ENCODE peak calls at places on chromosomes 11 and 22, in nine cellular contexts. K is aorta, Z is dermis microvascular lymphatic vessel endothelial cell, A is nucleus accumbens, L is Calu3, N is cardiac fibroblast, M is activated T-helper 1 cell treated with Interleukin-2 at 50 U/mL for 16 hours, P is Right ventricle myocardium superior, R is fibroblast of pulmonary artery. D is an unnamed sample.

GRCh38 chr22:17397756-17398155 is 28.5 kb downstream of the CECR2 start:
- DNase-seq in K (no peak), Z (no peak), A (no peak), L (no peak), N (no peak), M (no peak), P (no peak), R (no peak), D (no peak)

GRCh38 chr11:31761636-31762035 is 49.5 kb downstream of the PAX6 start:
- DNase-seq in K (no peak), Z (no peak), A (no peak), L (no peak), N (no peak), M (no peak), P (no peak), R (no peak), D (no peak)

GRCh38 chr11:19952101-19952605 is 208.1 kb downstream of the DBX1 start:
- DNase-seq in K (no peak), Z (no peak), A (no peak), L (no peak), N (no peak), M (no peak), P (no peak), R (no peak), D (no peak)

GRCh38 chr22:46139895-46140350 is 10.4 kb upstream of the PPARA start:
- DNase-seq in K (peak; percentile 66), Z (no peak), A (no peak), L (no peak), N (no peak), M (no peak), P (peak; percentile 63), R (no peak), D (no peak)

GRCh38 chr11:61293869-61294716 is 1.0 kb downstream of the VWCE start:
- DNase-seq in K (peak; percentile 58), Z (no peak), A (no peak), L (peak; percentile 21), N (peak; percentile 70), M (no peak), P (peak; percentile 74), R (peak; percentile 66), D (no peak)

GRCh38 chr11:16987205-16987568 is 27.0 kb downstream of the PLEKHA7 start:
- DNase-seq in K (no peak), Z (no peak), A (no peak), L (peak; percentile 74), N (no peak), M (no peak), P (no peak), R (no peak), D (no peak)

GRCh38 chr22:37368058-37368457 is 59.2 kb downstream of the ELFN2 start:
- DNase-seq in K (no peak), Z (no peak), A (no peak), L (no peak), N (no peak), M (no peak), P (no peak), R (no peak), D (no peak)

GRCh38 chr11:129888451-129888850 is 6.9 kb downstream of the NFRKB start:
- DNase-seq in K (no peak), Z (no peak), A (no peak), L (no peak), N (no peak), M (no peak), P (no peak), R (no peak), D (no peak)

GRCh38 chr22:41123151-41123550 is 30.8 kb downstream of the EP300 start:
- DNase-seq in K (no peak), Z (no peak), A (no peak), L (no peak), N (peak; percentile 36), M (no peak), P (no peak), R (peak; percentile 31), D (no peak)

GRCh38 chr11:62337682-62338181 is 484 bp downstream of the ASRGL1 start:
- DNase-seq in K (no peak), Z (no peak), A (peak; percentile 45), L (peak; percentile 43), N (peak; percentile 2), M (peak; percentile 1), P (peak; percentile 47), R (peak; percentile 2), D (no peak)

GRCh38 chr11:110907629-110908028 is 195.4 kb upstream of the ARHGAP20 start:
- DNase-seq in K (no peak), Z (no peak), A (no peak), L (peak; percentile 41), N (peak; percentile 89), M (no peak), P (no peak), R (peak; percentile 87), D (peak; percentile 74)

GRCh38 chr22:29748248-29748893 is 18.4 kb downstream of the ZMAT5 start:
- DNase-seq in K (no peak), Z (no peak), A (no peak), L (no peak), N (no peak), M (no peak), P (no peak), R (no peak), D (no peak)

GRCh38 chr22:20571531-20572007 is 64.2 kb downstream of the MED15 start:
- DNase-seq in K (no peak), Z (no peak), A (no peak), L (peak; percentile 33), N (peak; percentile 49), M (peak; percentile 51), P (peak; percentile 64), R (peak; percentile 51), D (no peak)

GRCh38 chr11:132111781-132112380 is 741.5 kb downstream of the NTM start:
- DNase-seq in K (no peak), Z (no peak), A (no peak), L (no peak), N (peak; percentile 95), M (no peak), P (no peak), R (peak; percentile 94), D (no peak)

GRCh38 chr11:83543918-83544491 is 257.8 kb upstream of the CCDC90B start:
- DNase-seq in K (no peak), Z (no peak), A (no peak), L (no peak), N (no peak), M (no peak), P (no peak), R (no peak), D (no peak)

GRCh38 chr22:49850959-49851815 is 2.5 kb upstream of the ZBED4 start:
- DNase-seq in K (no peak), Z (no peak), A (no peak), L (no peak), N (no peak), M (no peak), P (no peak), R (no peak), D (no peak)

GRCh38 chr22:41777749-41778395 is 22.6 kb upstream of the CCDC134 start:
- DNase-seq in K (no peak), Z (no peak), A (no peak), L (no peak), N (no peak), M (no peak), P (no peak), R (no peak), D (no peak)

GRCh38 chr11:23320131-23320530 is 459.9 kb upstream of the CCDC179 start:
- DNase-seq in K (no peak), Z (no peak), A (no peak), L (no peak), N (no peak), M (no peak), P (no peak), R (no peak), D (no peak)

GRCh38 chr11:6646631-6647281 is 8.9 kb downstream of the DCHS1 start:
- DNase-seq in K (no peak), Z (no peak), A (no peak), L (no peak), N (peak; percentile 54), M (peak; percentile 21), P (peak; percentile 60), R (peak; percentile 44), D (no peak)

GRCh38 chr11:108929241-108929640 is 264.4 kb downstream of the DDX10 start:
- DNase-seq in K (no peak), Z (peak; percentile 74), A (no peak), L (no peak), N (peak; percentile 92), M (no peak), P (no peak), R (peak; percentile 97), D (no peak)

GRCh38 chr11:73839123-73839457 is 37.6 kb downstream of the COA4 start:
- DNase-seq in K (no peak), Z (no peak), A (no peak), L (no peak), N (no peak), M (no peak), P (no peak), R (no peak), D (no peak)

GRCh38 chr11:34395916-34396555 is 38.2 kb upstream of the ABTB2 start:
- DNase-seq in K (no peak), Z (no peak), A (no peak), L (no peak), N (no peak), M (no peak), P (no peak), R (peak; percentile 11), D (no peak)

GRCh38 chr22:44088976-44089570 is 65.0 kb downstream of the PARVB start:
- DNase-seq in K (no peak), Z (no peak), A (no peak), L (no peak), N (peak; percentile 17), M (no peak), P (peak; percentile 76), R (peak; percentile 18), D (no peak)

GRCh38 chr22:39528681-39529486 is 3.7 kb downstream of the RPS19BP1 start:
- DNase-seq in K (peak; percentile 94), Z (peak; percentile 90), A (peak; percentile 78), L (peak; percentile 92), N (peak; percentile 96), M (peak; percentile 90), P (peak; percentile 94), R (peak; percentile 96), D (peak; percentile 86)

GRCh38 chr22:39906207-39906606 is 5.3 kb downstream of the GRAP2 start:
- DNase-seq in K (no peak), Z (no peak), A (no peak), L (no peak), N (no peak), M (no peak), P (no peak), R (no peak), D (no peak)

GRCh38 chr11:62560566-62561103 is 13.1 kb downstream of the EEF1G start:
- DNase-seq in K (peak; percentile 94), Z (peak; percentile 86), A (peak; percentile 34), L (peak; percentile 97), N (peak; percentile 98), M (peak; percentile 62), P (peak; percentile 84), R (peak; percentile 98), D (peak; percentile 96)

GRCh38 chr11:106473089-106473722 is 395.7 kb downstream of the AASDHPPT start:
- DNase-seq in K (no peak), Z (no peak), A (no peak), L (no peak), N (peak; percentile 49), M (no peak), P (no peak), R (peak; percentile 80), D (no peak)

GRCh38 chr11:65650547-65651338 is 12.0 kb downstream of the RELA start:
- DNase-seq in K (peak; percentile 50), Z (no peak), A (no peak), L (no peak), N (no peak), M (no peak), P (no peak), R (no peak), D (peak; percentile 79)

GRCh38 chr11:128904303-128904871 is 13.2 kb downstream of the KCNJ5 start:
- DNase-seq in K (no peak), Z (no peak), A (no peak), L (no peak), N (no peak), M (no peak), P (no peak), R (no peak), D (no peak)

GRCh38 chr11:113873241-113873626 is 2.1 kb downstream of the USP28 start:
- DNase-seq in K (no peak), Z (no peak), A (no peak), L (no peak), N (peak; percentile 19), M (no peak), P (no peak), R (no peak), D (no peak)

GRCh38 chr11:65417221-65417701 is 5.3 kb upstream of the NEAT1 start:
- DNase-seq in K (peak; percentile 73), Z (no peak), A (no peak), L (no peak), N (no peak), M (no peak), P (peak; percentile 68), R (no peak), D (peak; percentile 56)